ENCODE peak calls at places on chromosomes 13 and 19, in four cellular contexts. J, I, S and N are unnamed samples.

GRCh38 chr19:16661480-16662034 is 618 bp downstream of the TMEM38A start:
- DNase-seq in S (peak), J (peak), I (no peak), N (no peak)

GRCh38 chr13:39144941-39145533 is 106.8 kb downstream of the NHLRC3 start:
- DNase-seq in S (peak), J (peak), I (no peak), N (no peak)

GRCh38 chr19:19316082-19316481 is 4.2 kb downstream of the SUGP1 start:
- DNase-seq in S (no peak), J (no peak), I (no peak), N (no peak)

GRCh38 chr19:42010245-42011126 is 16.5 kb upstream of the ATP1A3 start:
- DNase-seq in S (no peak), I (no peak), J (no peak), N (no peak)

GRCh38 chr13:99984463-99985242 is 3.1 kb downstream of the ZIC2 start:
- DNase-seq in I (no peak), S (no peak), J (no peak), N (no peak)

GRCh38 chr13:107969551-107969950 is 245.8 kb downstream of the LIG4 start:
- DNase-seq in S (no peak), J (no peak), I (no peak), N (no peak)

GRCh38 chr19:10920288-10920655 is 8.2 kb downstream of the YIPF2 start:
- DNase-seq in I (no peak), J (no peak), S (no peak), N (no peak)

GRCh38 chr19:43820098-43820860 is 6.8 kb upstream of the ZNF283 start:
- DNase-seq in S (no peak), I (no peak), J (peak), N (no peak)

GRCh38 chr19:43207991-43208390 is 2.6 kb upstream of the PSG4 start:
- DNase-seq in S (no peak), J (no peak), I (no peak), N (no peak)

GRCh38 chr19:29878973-29879654 is 62.9 kb upstream of the URI1 start:
- DNase-seq in J (no peak), S (no peak), I (no peak), N (no peak)

GRCh38 chr19:56969726-56970125 is 129.2 kb upstream of the PEG3 start:
- DNase-seq in I (no peak), S (no peak), J (no peak), N (no peak)

GRCh38 chr13:95564091-95564490 is 11.6 kb downstream of the CLDN10 start:
- DNase-seq in S (no peak), J (no peak), I (no peak), N (no peak)

GRCh38 chr13:61954092-61954491 is 538.4 kb upstream of the PCDH20 start:
- DNase-seq in S (no peak), I (no peak), J (no peak), N (no peak)

GRCh38 chr13:41995946-41996345 is 35.0 kb upstream of the VWA8 start:
- DNase-seq in I (peak), S (no peak), J (no peak), N (no peak)

GRCh38 chr19:18099623-18099995 is 2.0 kb downstream of the MAST3 start:
- DNase-seq in I (no peak), S (no peak), J (no peak), N (no peak)

GRCh38 chr19:17846146-17846545 is 1.6 kb downstream of the JAK3 start:
- DNase-seq in I (no peak), S (no peak), J (no peak), N (no peak)

GRCh38 chr19:23440791-23441190 is 45.5 kb upstream of the ZNF91 start:
- DNase-seq in S (no peak), J (no peak), I (no peak), N (no peak)

GRCh38 chr13:92355213-92355612 is 871.4 kb upstream of the GPC6 start:
- DNase-seq in S (no peak), I (no peak), J (no peak), N (no peak)
- TF ChIP-seq CTCF in S (no peak), I (no peak), J (peak), N (peak)

GRCh38 chr13:29428310-29428991 is 167.0 kb downstream of the SLC7A1 start:
- DNase-seq in J (peak), I (no peak), S (no peak), N (no peak)
- TF ChIP-seq CTCF in J (peak), I (no peak), S (no peak), N (peak)

DNA sequence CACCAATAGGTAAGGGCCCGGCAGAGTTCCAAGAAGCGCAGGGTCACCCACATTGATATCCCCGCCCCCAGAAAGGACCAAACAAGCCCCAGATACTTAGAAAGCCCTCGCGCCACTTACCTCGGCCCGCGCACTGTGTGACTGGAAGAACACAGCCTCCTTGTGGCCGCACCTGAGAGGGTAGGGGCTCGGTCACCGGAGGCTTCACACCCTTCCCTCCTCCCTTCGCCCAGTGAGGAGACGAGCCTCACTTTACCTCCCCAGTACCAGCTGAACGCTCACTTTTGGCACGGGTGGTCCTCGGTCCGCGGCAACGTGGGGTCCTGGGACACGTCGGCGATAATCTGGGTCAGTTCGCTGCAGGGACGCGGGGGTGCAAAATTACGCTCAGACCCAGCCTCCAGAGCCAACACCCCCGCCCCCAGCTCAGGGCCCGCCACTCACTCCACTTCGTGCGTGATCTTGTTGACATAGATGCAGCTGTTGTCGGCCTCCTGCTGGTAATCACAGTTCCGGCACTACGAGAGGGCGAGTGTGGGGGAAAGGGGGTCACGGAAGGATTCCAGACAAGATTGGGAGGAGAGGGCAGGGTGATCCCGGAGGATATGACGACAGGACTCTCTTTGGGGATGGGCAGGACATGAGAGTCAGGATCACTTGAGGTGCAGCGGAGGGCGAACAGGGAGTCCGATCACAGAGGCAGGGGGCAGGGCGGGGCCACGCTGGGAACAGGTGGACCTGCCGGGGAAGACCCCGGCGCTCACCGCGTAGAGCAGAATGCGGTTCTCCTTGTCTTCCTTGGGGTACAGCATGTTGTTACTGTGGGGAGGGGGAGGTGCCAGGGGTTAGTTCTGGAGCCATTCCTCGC is 546 bp downstream of the POLR2I start:
- DNase-seq in J (no peak), I (no peak), S (no peak), N (no peak)
- TF ChIP-seq CTCF in J (no peak), I (no peak), S (no peak), N (peak)

GRCh38 chr13:91526543-91527033 is 128.2 kb downstream of the GPC5 start:
- DNase-seq in J (no peak), S (no peak), I (no peak), N (no peak)
- TF ChIP-seq CTCF in J (no peak), S (no peak), I (no peak), N (no peak)

DNA sequence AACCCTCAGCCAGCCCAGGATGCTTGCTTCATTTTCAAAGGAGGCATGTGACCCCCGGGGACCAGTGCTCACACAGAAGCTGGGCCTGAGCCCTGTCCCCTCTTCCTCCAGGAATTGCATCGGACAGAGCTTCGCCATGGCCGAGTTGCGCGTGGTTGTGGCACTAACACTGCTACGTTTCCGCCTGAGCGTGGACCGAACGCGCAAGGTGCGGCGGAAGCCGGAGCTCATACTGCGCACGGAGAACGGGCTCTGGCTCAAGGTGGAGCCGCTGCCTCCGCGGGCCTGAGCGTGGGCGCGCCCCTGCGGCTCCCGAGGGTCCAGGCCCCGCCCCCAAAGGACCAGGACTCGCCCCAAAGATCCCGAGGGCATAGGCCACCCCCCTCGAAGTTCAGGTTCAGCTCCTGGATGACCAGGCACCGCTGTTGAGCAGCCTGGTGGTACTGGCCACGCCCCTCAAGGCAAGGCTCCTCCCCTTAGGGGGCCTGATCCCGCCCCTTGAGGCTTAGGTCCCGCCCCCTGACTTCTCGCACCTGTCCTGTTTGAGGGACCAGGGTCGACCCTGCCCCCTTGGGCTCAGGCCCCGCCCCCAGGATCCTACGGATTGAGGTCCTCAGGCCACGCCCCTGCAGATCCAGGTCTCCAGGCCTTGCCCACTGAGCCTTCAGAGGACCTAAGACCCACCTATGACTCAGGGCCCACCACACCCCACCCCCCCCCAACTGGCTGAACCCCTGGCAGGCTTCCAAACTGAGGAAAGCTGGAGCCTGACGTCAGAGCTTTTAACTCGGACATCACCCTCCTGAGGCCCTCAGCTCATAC is 43.1 kb downstream of the CYP4F22 start:
- DNase-seq in J (no peak), S (no peak), I (no peak), N (no peak)
- TF ChIP-seq CTCF in J (no peak), S (no peak), I (no peak), N (no peak)

DNA sequence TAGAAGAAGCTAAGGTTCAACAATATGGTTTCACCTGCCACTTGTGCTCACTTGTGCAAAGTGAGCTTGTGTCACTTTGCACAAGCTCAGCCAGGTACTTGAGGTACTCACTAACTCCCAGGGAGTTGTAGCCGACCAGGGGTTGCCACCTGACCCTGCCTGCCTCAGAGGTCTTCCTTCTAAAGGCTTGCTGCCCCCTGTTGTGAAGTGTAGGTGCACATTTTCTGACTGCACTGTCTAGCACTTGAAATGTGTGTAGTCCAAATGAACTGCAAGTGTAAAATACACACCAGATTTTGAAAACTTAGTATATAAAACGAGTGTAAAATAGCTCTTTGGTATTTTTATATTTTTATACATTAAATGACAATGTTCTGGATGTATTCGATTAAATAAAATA is 230.8 kb downstream of the DLEU7 start:
- DNase-seq in J (no peak), I (no peak), S (no peak), N (no peak)
- TF ChIP-seq CTCF in J (no peak), I (no peak), S (no peak), N (no peak)

GRCh38 chr19:8445488-8446001 is 770 bp downstream of the HNRNPM start:
- DNase-seq in J (peak), I (no peak), S (no peak), N (peak)

GRCh38 chr19:8441725-8442544 is 2.8 kb upstream of the HNRNPM start:
- DNase-seq in J (no peak), I (no peak), S (no peak), N (no peak)

GRCh38 chr19:8449830-8450229 is 5.1 kb downstream of the HNRNPM start:
- DNase-seq in J (no peak), S (no peak), I (no peak), N (no peak)

GRCh38 chr19:8446055-8446709 is 1.4 kb downstream of the HNRNPM start:
- DNase-seq in J (no peak), S (no peak), I (no peak), N (no peak)

DNA sequence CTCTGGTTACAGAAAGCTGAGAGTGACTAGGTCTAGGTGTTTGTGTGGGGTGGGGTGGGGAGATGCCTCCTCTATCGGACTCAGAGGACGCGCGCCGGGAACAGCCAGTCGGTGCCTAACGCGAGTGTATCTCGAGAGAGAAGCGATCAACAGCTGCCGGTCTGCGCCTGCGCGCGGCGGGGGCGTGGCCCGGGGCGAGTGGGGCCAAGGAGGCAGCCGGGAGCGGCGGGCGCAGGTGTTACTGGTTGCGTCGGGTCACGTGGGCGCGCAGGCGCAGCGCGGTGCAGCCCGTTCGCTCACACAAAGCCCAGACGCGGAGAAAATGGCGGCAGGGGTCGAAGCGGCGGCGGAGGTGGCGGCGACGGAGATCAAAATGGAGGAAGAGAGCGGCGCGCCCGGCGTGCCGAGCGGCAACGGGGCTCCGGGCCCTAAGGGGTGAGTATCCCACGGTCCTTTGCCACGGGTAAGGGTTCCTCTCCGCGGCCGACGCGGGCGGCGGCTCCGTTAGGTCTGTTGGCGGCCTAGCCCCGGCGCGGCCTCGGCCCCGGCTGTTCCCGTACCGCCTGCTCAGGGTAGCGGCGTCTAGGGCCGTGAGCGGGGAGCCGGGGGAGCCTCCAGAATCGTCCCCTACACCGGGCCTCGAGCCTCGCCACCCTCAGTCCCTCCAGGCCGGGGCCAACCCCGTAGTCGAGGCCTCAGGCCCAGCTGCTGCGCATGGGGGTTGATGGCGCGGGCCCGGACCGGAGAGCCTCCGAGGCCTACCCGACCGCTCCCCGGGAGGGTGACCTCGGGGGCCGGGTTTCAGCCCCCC is at the start of gene HNRNPM:
- DNase-seq in I (peak), J (peak), S (peak), N (peak)
- TF ChIP-seq CTCF in I (no peak), J (no peak), S (no peak), N (no peak)

GRCh38 chr13:51286135-51287002 is 53.1 kb upstream of the SERPINE3 start:
- DNase-seq in J (peak), I (peak), S (peak), N (peak)
- TF ChIP-seq CTCF in J (peak), I (peak), S (peak), N (peak)

GRCh38 chr19:4493929-4494690 is 22.0 kb downstream of the HDGFL2 start:
- DNase-seq in S (no peak), I (no peak), J (no peak), N (no peak)

GRCh38 chr19:4494691-4495064 is 22.6 kb downstream of the HDGFL2 start:
- DNase-seq in J (no peak), S (no peak), I (no peak), N (no peak)

GRCh38 chr19:4495471-4495870 is 22.8 kb downstream of the PLIN4 start:
- DNase-seq in I (no peak), S (no peak), J (no peak), N (no peak)

GRCh38 chr19:4497770-4498389 is 20.4 kb downstream of the PLIN4 start:
- DNase-seq in I (no peak), J (no peak), S (no peak), N (no peak)

DNA sequence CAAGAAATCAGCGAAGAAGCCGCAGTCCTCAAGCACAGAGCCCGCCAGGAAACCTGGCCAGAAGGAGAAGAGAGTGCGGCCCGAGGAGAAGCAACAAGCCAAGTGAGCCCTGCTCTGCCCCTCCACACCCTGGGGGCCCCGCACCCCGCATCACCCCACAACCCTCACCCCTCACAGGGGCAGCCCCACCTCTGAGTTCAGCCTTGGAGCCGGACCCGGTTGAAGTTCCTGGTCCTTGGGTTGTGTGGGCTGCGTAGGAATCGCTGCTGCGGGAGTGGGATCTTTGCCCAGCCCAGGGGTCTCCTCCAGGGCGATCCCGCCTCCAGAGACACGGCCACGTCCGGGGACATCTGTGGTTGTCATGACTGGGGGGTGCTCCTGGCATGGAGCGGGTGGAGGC is 22.0 kb downstream of the PLIN4 start:
- DNase-seq in J (no peak), I (no peak), S (no peak), N (no peak)
- TF ChIP-seq CTCF in J (no peak), I (no peak), S (no peak), N (no peak)

DNA sequence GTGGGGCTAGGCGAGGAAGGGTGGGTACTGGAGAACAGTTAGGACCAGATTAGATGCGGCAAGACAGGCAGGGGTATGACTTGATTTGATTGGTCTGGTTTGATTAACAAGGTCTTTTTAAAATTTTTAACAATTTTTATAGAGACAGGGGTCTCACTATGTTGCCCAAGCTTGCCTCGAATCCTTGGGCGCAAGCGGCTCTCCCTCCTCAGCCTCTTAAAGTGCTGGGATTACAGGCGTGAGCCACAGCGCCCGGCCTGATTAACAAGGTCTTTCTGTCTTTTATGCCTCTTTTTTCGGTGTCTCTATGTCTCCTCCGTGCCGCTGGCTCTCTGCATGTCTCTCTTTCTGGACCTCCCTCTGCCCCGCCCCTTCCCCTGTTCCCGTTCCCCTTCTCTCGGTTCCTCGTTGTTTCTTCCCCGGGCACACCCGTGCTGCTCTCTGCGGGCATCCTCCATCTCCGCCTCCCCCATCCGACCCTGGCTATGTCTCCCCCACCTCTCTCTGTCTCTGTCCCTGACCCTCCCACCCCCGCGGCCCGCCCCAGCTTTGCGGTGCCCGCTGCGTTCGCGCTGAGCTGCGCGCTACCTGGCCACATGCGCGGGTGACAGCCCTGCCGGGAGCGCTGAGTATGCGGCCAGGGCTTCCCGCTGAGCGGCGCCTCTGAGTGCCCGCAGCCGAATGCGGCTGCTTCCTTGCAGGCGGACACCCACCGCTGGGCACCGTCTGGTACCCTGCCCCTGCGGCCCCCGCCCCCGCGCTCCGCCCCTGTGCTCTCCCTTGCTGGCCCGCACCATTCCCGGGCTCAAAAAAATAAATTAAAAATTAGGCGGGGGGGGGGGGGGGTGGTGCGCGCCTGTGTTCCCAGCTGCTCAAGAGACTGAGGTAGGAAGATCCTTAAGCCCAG is 8.1 kb upstream of the SDHAF1 start:
- DNase-seq in I (peak), S (no peak), J (peak), N (no peak)
- TF ChIP-seq CTCF in I (peak), S (no peak), J (no peak), N (no peak)